ENCODE peak calls at places on chromosomes 2 and 18, in ten cellular contexts. R is foreskin fibroblast, I is EH, T is GM10248, D is psoas muscle, Z is MM.1S, A is activated T-helper 1 cell treated with Interleukin-2 at 50 U/mL for 16 hours, E is NCI-H774, Q is heart left ventricle, L is T-helper 1 cell. H is an unnamed sample.

GRCh38 chr2:71889991-71890684 is 257.5 kb downstream of the CYP26B1 start:
- DNase-seq in L (no peak), Q (no peak), R (peak; percentile 78), E (no peak), I (peak; percentile 93), Z (no peak), A (no peak), T (no peak), D (no peak), H (no peak)

GRCh38 chr2:110816404-110817365 is 84.3 kb downstream of the ACOXL start:
- DNase-seq in D (peak; percentile 78), R (no peak), L (no peak), E (no peak), Q (no peak), T (no peak), I (no peak), A (no peak), Z (peak; percentile 62), H (no peak)

GRCh38 chr2:150866431-150866830 is 379.0 kb upstream of the RND3 start:
- DNase-seq in D (no peak), E (no peak), Q (no peak), A (no peak), I (peak; percentile 43), Z (no peak), R (peak; percentile 74), L (no peak), T (no peak), H (no peak)

GRCh38 chr2:218186355-218186766 is 19.6 kb upstream of the CXCR1 start:
- DNase-seq in A (peak; percentile 42), T (peak; percentile 71), I (peak; percentile 75), R (peak; percentile 45), L (peak; percentile 44), E (peak; percentile 29), Z (peak; percentile 76), D (peak; percentile 69), Q (peak; percentile 66), H (peak; percentile 63)

GRCh38 chr2:159285433-159285832 is 1.1 kb downstream of the WDSUB1 start:
- DNase-seq in D (no peak), E (no peak), L (no peak), Q (no peak), T (no peak), A (no peak), I (no peak), R (no peak), Z (no peak), H (no peak)

GRCh38 chr2:17043173-17043572 is 377.5 kb upstream of the CYRIA start:
- DNase-seq in D (no peak), E (no peak), A (no peak), R (peak; percentile 21), T (no peak), I (no peak), L (no peak), Q (no peak), Z (no peak), H (no peak)

GRCh38 chr18:78873916-78874505 is 105.6 kb upstream of the SALL3 start:
- DNase-seq in R (no peak), Q (no peak), D (no peak), L (no peak), Z (no peak), T (no peak), E (no peak), I (no peak), A (no peak), H (no peak)

GRCh38 chr2:75226099-75226498 is 26.8 kb upstream of the TACR1 start:
- DNase-seq in T (no peak), A (no peak), L (no peak), D (no peak), R (no peak), Q (no peak), Z (no peak), I (no peak), E (no peak), H (no peak)

GRCh38 chr2:233450854-233451575 is 96.7 kb downstream of the DGKD start:
- DNase-seq in D (peak; percentile 46), T (no peak), E (no peak), R (no peak), Z (no peak), Q (no peak), I (no peak), L (no peak), A (no peak), H (no peak)

GRCh38 chr18:61581578-61582204 is 248.5 kb downstream of the CDH20 start:
- DNase-seq in Z (peak; percentile 52), T (peak; percentile 79), E (peak; percentile 69), A (peak; percentile 43), I (peak; percentile 62), Q (peak; percentile 78), R (no peak), D (peak; percentile 81), L (peak; percentile 42), H (peak; percentile 51)

GRCh38 chr2:46275995-46276394 is 21.2 kb upstream of the EPAS1 start:
- DNase-seq in R (no peak), L (no peak), D (peak; percentile 76), T (no peak), E (no peak), Q (peak; percentile 82), I (peak; percentile 47), Z (no peak), A (no peak), H (no peak)

GRCh38 chr2:45192991-45193390 is 183.7 kb upstream of the SIX2 start:
- DNase-seq in I (no peak), Z (no peak), E (no peak), Q (no peak), T (no peak), A (no peak), R (no peak), D (no peak), L (no peak), H (no peak)

GRCh38 chr2:73133566-73134227 is 20.9 kb upstream of the RAB11FIP5 start:
- DNase-seq in T (no peak), Z (no peak), E (no peak), A (no peak), R (no peak), D (no peak), I (no peak), Q (no peak), L (no peak), H (no peak)

GRCh38 chr2:27723372-27724144 is 48.0 kb upstream of the MRPL33 start:
- DNase-seq in E (peak; percentile 41), Q (peak; percentile 70), R (peak; percentile 66), Z (peak; percentile 43), L (no peak), I (peak; percentile 80), A (no peak), T (peak; percentile 56), D (peak; percentile 72), H (no peak)

GRCh38 chr18:42929857-42930256 is 185.6 kb downstream of the RIT2 start:
- DNase-seq in I (no peak), E (no peak), R (no peak), D (no peak), L (no peak), A (no peak), Q (no peak), T (no peak), Z (no peak), H (no peak)

H was measured in CD4-positive, alpha-beta T cell.